ENCODE peak calls at places on chromosome 4, in five cellular contexts. F, N, Y, U and J are unnamed samples.

GRCh38 chr4:77349796-77350195 is 192.8 kb downstream of the CCNG2 start:
- DNase-seq in F (no peak), N (no peak), Y (no peak), U (peak; percentile 14), J (no peak)

GRCh38 chr4:70895405-70895804 is 6.8 kb upstream of the MOB1B start:
- DNase-seq in F (no peak), N (no peak), Y (no peak), U (no peak), J (no peak)

GRCh38 chr4:138734746-138735145 is 280.8 kb upstream of the NOCT start:
- DNase-seq in F (no peak), N (no peak), Y (no peak), U (peak; percentile 71), J (no peak)

GRCh38 chr4:38385286-38386010 is 278.6 kb upstream of the KLF3 start:
- DNase-seq in F (no peak), N (no peak), Y (peak; percentile 67), U (peak; percentile 83), J (no peak)

GRCh38 chr4:94171616-94172015 is 36.0 kb upstream of the SMARCAD1 start:
- DNase-seq in F (no peak), N (no peak), Y (no peak), U (no peak), J (no peak)

GRCh38 chr4:142158980-142159379 is 522.6 kb downstream of the IL15 start:
- DNase-seq in F (no peak), N (no peak), Y (no peak), U (no peak), J (no peak)

GRCh38 chr4:83334425-83335241 is at the start of gene HPSE:
- DNase-seq in F (peak; percentile 70), N (peak; percentile 76), Y (peak; percentile 92), U (peak; percentile 56), J (peak; percentile 58)

GRCh38 chr4:8024073-8024786 is 84.6 kb upstream of the AFAP1 start:
- DNase-seq in F (no peak), N (no peak), Y (no peak), U (no peak), J (no peak)